ENCODE peak calls at places on chromosomes 6 and 20, in nine cellular contexts. C is mucosa of descending colon, I is upper lobe of right lung, X is BJ, E is left ventricle myocardium inferior, R is A549, K is right atrium auricular region, S is lower leg skin, D is Caco-2. Y is an unnamed sample.
A peak's percentile ranks its signal among the peaks of the same experiment; 100 is the strongest.

GRCh38 chr6:78810698-78811097 is 56.7 kb upstream of the IRAK1BP1 start:
- DNase-seq in E (no peak), C (no peak), K (no peak), S (peak; percentile 62), X (no peak), D (no peak), I (no peak), R (no peak), Y (no peak)

GRCh38 chr6:52534966-52535390 is 41.9 kb downstream of the TRAM2 start:
- DNase-seq in S (no peak), C (no peak), I (no peak), K (no peak), E (no peak), R (no peak), D (no peak), X (no peak), Y (no peak)

GRCh38 chr6:111090766-111091165 is 3.5 kb downstream of the SLC16A10 start:
- DNase-seq in C (no peak), R (no peak), E (no peak), I (no peak), S (no peak), K (no peak), D (no peak), X (no peak), Y (no peak)

GRCh38 chr20:23039136-23039875 is 4.2 kb downstream of the SSTR4 start:
- DNase-seq in X (no peak), S (no peak), C (no peak), K (no peak), E (no peak), D (no peak), R (no peak), I (no peak), Y (no peak)

GRCh38 chr6:39517763-39518162 is 195.3 kb upstream of the KCNK16 start:
- DNase-seq in S (no peak), X (no peak), R (no peak), K (no peak), E (no peak), D (no peak), I (no peak), C (no peak), Y (no peak)

GRCh38 chr20:25046736-25047666 is 10.9 kb downstream of the ACSS1 start:
- DNase-seq in I (peak; percentile 44), E (no peak), C (no peak), D (peak; percentile 12), R (no peak), S (no peak), K (no peak), X (no peak), Y (no peak)

GRCh38 chr6:167450631-167451030 is 125.7 kb downstream of the TTLL2 start:
- DNase-seq in K (peak; percentile 50), R (no peak), C (peak; percentile 56), E (no peak), I (no peak), X (no peak), S (no peak), D (no peak), Y (no peak)

GRCh38 chr20:2509794-2510193 is 1.1 kb upstream of the ZNF343 start:
- DNase-seq in I (no peak), R (no peak), S (no peak), C (no peak), D (no peak), K (no peak), E (no peak), X (no peak), Y (no peak)

GRCh38 chr6:131952886-131953509 is 1.8 kb upstream of the CCN2 start:
- DNase-seq in K (no peak), C (no peak), I (no peak), E (no peak), D (no peak), S (no peak), X (no peak), R (no peak), Y (no peak)

GRCh38 chr6:131955192-131955591 is 4.0 kb upstream of the CCN2 start:
- DNase-seq in E (no peak), R (no peak), K (no peak), X (no peak), C (no peak), I (no peak), D (no peak), S (no peak), Y (no peak)

GRCh38 chr6:131954099-131954774 is 3.1 kb upstream of the CCN2 start:
- DNase-seq in D (no peak), X (no peak), R (no peak), E (no peak), C (no peak), K (no peak), I (no peak), S (no peak), Y (no peak)

GRCh38 chr6:131955876-131956275 is 4.7 kb upstream of the CCN2 start:
- DNase-seq in K (no peak), C (no peak), D (no peak), I (no peak), R (no peak), E (no peak), X (no peak), S (no peak), Y (no peak)

DNA sequence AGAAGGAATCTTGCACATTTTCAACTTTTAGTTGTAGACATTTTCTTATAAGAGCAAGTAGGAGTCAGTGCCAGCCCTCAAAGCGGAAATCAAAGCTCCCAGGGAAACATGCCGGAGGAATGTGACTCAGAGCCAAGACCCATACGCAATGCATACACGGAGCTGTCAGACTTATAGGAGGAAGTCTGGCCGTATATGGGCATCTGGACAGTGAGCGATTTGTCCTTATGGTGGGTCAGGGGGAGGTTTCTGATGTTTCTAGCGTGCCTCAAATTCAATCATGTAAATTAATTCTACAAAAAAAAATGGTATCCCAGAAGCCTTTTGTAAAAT is 3.6 kb upstream of the CCN2 start:
- DNase-seq in X (no peak), K (peak; percentile 75), R (peak; percentile 94), E (peak; percentile 26), I (no peak), D (peak; percentile 27), C (peak; percentile 81), S (peak; percentile 38), Y (peak; percentile 73)
- H3K4me3 ChIP-seq in X (no peak overlapping the region), K (peak overlapping the region; percentile 23), R (no peak overlapping the region), E (peak overlapping the region; percentile 52), I (peak overlapping the region; percentile 13), D (no peak overlapping the region), C (no peak overlapping the region), S (no peak overlapping the region), Y (no peak overlapping the region)

GRCh38 chr6:133956413-133957049 is 3.5 kb downstream of the TBPL1 start:
- DNase-seq in K (no peak), S (no peak), R (no peak), I (no peak), D (no peak), C (no peak), E (no peak), X (no peak), Y (no peak)

GRCh38 chr6:133955136-133955576 is 2.1 kb downstream of the TBPL1 start:
- DNase-seq in C (no peak), K (no peak), E (no peak), R (no peak), D (no peak), X (no peak), S (no peak), I (no peak), Y (no peak)

GRCh38 chr6:133957780-133958242 is 4.8 kb downstream of the TBPL1 start:
- DNase-seq in R (no peak), S (no peak), E (no peak), D (no peak), I (no peak), C (no peak), X (no peak), K (no peak), Y (no peak)

GRCh38 chr6:133953634-133954415 is 801 bp downstream of the TBPL1 start:
- DNase-seq in K (no peak), S (no peak), X (no peak), C (peak; percentile 45), I (no peak), D (no peak), R (no peak), E (no peak), Y (no peak)

GRCh38 chr6:133955582-133956412 is 2.8 kb downstream of the TBPL1 start:
- DNase-seq in I (no peak), D (no peak), K (no peak), S (no peak), C (no peak), X (no peak), R (no peak), E (no peak), Y (no peak)
- H3K4me3 ChIP-seq in I (no peak overlapping the region), D (no peak overlapping the region), K (no peak overlapping the region), S (no peak overlapping the region), C (no peak overlapping the region), X (no peak overlapping the region), R (no peak overlapping the region), E (no peak overlapping the region), Y (no peak overlapping the region)

GRCh38 chr6:16331328-16332174 is 93.2 kb downstream of the GMPR start:
- DNase-seq in K (no peak), S (no peak), R (peak; percentile 72), D (peak; percentile 61), C (peak; percentile 62), E (peak; percentile 74), X (no peak), I (peak; percentile 84), Y (no peak)

GRCh38 chr6:16334671-16335070 is 96.3 kb downstream of the GMPR start:
- DNase-seq in E (no peak), R (peak; percentile 53), K (peak; percentile 79), C (peak; percentile 57), I (no peak), D (no peak), S (peak; percentile 91), X (peak; percentile 76), Y (no peak)

GRCh38 chr6:16333580-16333979 is 95.2 kb downstream of the GMPR start:
- DNase-seq in R (peak; percentile 49), C (no peak), K (no peak), S (no peak), I (no peak), E (no peak), D (no peak), X (no peak), Y (no peak)

GRCh38 chr6:16335176-16335575 is 96.8 kb downstream of the GMPR start:
- DNase-seq in I (no peak), X (no peak), R (no peak), S (no peak), C (no peak), E (no peak), K (no peak), D (no peak), Y (no peak)

DNA sequence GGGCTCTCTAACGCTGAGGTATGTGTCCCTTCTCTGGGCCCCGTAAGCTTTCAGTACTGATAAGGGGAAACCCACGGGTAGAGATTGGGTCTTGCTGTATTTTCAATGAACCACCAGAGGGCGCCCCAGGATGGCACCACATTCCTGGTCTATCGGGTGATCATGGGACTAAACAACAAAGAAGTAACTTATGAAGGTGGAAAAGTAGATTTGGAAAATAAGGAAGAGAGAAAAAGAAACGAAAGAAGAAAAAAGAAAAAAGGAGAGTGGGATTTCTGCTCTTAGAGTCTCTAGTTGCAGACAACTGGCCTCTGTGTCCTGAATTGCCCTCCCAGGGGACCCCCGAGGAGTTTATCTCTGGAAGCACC is 93.8 kb downstream of the GMPR start:
- DNase-seq in R (peak; percentile 69), S (peak; percentile 83), D (peak; percentile 79), I (peak; percentile 74), E (peak; percentile 75), X (no peak), C (peak; percentile 84), K (peak; percentile 91), Y (no peak)
- H3K4me3 ChIP-seq in R (no peak overlapping the region), S (no peak overlapping the region), D (no peak overlapping the region), I (no peak overlapping the region), E (no peak overlapping the region), X (no peak overlapping the region), C (no peak overlapping the region), K (no peak overlapping the region), Y (no peak overlapping the region)

DNA sequence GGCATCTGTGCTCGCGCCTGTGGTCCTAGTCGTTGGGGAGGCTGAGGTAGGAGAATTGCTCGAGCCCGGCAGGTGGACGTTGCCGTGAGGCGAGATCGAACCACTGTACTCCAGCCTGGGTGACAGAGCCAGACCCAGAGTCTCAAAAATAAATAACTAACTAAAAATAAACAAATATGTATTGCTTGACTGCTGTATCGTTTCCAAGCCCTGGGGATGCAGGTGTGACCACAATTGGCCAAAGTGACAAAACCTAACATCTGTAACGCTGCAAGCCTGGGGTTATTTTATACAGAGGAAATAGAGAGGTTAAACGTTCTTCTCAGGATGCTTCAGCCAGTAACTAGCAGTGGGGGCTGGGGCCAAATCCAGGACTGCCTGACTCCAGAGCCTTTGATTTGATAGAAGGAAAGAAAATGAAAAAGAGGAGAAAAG is 1.9 kb upstream of the SRSF3 start:
- DNase-seq in C (no peak), I (no peak), K (no peak), X (no peak), E (no peak), D (no peak), R (no peak), S (no peak), Y (no peak)
- H3K4me3 ChIP-seq in C (no peak overlapping the region), I (no peak overlapping the region), K (no peak overlapping the region), X (no peak overlapping the region), E (no peak overlapping the region), D (no peak overlapping the region), R (no peak overlapping the region), S (no peak overlapping the region), Y (no peak overlapping the region)

Y was measured in HFF-Myc.